ENCODE peak calls at places on chromosomes 1 and 21, in seven cellular contexts. Y, J, Z, O, B, K and V are unnamed samples.

GRCh38 chr1:20165522-20165951 is 20.4 kb upstream of the UBXN10 start:
- DNase-seq in Z (no peak), K (peak), J (peak), O (no peak), Y (no peak), B (no peak), V (peak)

GRCh38 chr1:35268282-35269189 is at the start of gene ZMYM4:
- DNase-seq in Z (peak), J (peak), K (peak), O (peak), Y (peak), B (peak), V (peak)

GRCh38 chr1:110155878-110156522 is 5.7 kb downstream of the SLC6A17 start:
- DNase-seq in Y (peak), J (peak), K (peak), B (peak), Z (no peak), O (no peak), V (peak)

GRCh38 chr1:184890539-184890973 is 83.8 kb downstream of the NIBAN1 start:
- DNase-seq in B (peak), Y (no peak), O (no peak), J (peak), Z (no peak), K (no peak), V (peak)

GRCh38 chr1:55423376-55423775 is 208.2 kb upstream of the USP24 start:
- DNase-seq in O (no peak), B (no peak), Y (no peak), Z (no peak), J (no peak), K (no peak), V (no peak)

GRCh38 chr1:94321662-94322061 is 84.3 kb upstream of the ARHGAP29 start:
- DNase-seq in K (no peak), Z (no peak), O (no peak), J (peak), B (no peak), Y (no peak), V (no peak)

GRCh38 chr1:2130871-2131289 is 63.7 kb downstream of the FAAP20 start:
- DNase-seq in J (no peak), O (no peak), Z (no peak), B (no peak), Y (no peak), K (no peak), V (no peak)

GRCh38 chr1:179124866-179125265 is 43.0 kb downstream of the TOR3A start:
- DNase-seq in Y (no peak), K (no peak), B (no peak), O (no peak), Z (no peak), J (peak), V (peak)

GRCh38 chr1:109739738-109740614 is 862 bp downstream of the GSTM3 start:
- DNase-seq in K (peak), J (peak), O (no peak), B (peak), Z (no peak), Y (no peak), V (peak)

GRCh38 chr1:235776396-235776795 is 90.3 kb downstream of the LYST start:
- DNase-seq in B (no peak), J (peak), Z (no peak), O (no peak), Y (no peak), K (no peak), V (peak)

GRCh38 chr1:180652791-180653190 is 21.0 kb downstream of the XPR1 start:
- DNase-seq in B (no peak), Z (no peak), K (no peak), Y (no peak), O (no peak), J (peak), V (peak)

GRCh38 chr1:86567341-86567740 is 20.5 kb downstream of the CLCA4 start:
- DNase-seq in O (no peak), B (no peak), Z (no peak), Y (no peak), K (no peak), J (no peak), V (no peak)

GRCh38 chr1:206545351-206545750 is 38.0 kb downstream of the RASSF5 start:
- DNase-seq in Y (no peak), O (no peak), Z (no peak), K (no peak), B (no peak), J (no peak), V (no peak)

GRCh38 chr1:248807067-248807737 is 18.5 kb downstream of the SH3BP5L start:
- DNase-seq in K (peak), B (peak), Z (no peak), J (peak), Y (peak), O (no peak), V (peak)

GRCh38 chr1:75472971-75473603 is 137.8 kb downstream of the SLC44A5 start:
- DNase-seq in Y (no peak), J (no peak), O (no peak), Z (no peak), K (no peak), B (no peak), V (no peak)

GRCh38 chr1:31792541-31792940 is 23.3 kb downstream of the SPOCD1 start:
- DNase-seq in J (no peak), O (no peak), Z (no peak), Y (no peak), B (no peak), K (no peak), V (no peak)

GRCh38 chr1:182173791-182174190 is 112.3 kb upstream of the ZNF648 start:
- DNase-seq in K (no peak), J (no peak), Z (no peak), Y (no peak), B (no peak), O (no peak), V (peak)

GRCh38 chr1:200245492-200245891 is 164.3 kb downstream of the ZNF281 start:
- DNase-seq in Y (no peak), B (no peak), J (peak), O (no peak), Z (no peak), K (no peak), V (peak)

GRCh38 chr21:44890338-44890931 is 16.9 kb upstream of the PTTG1IP start:
- DNase-seq in Y (no peak), Z (no peak), O (no peak), B (no peak), J (no peak), K (no peak), V (no peak)

GRCh38 chr1:152034654-152035405 is 2.0 kb downstream of the S100A11 start:
- DNase-seq in B (peak), O (no peak), J (peak), Y (peak), Z (no peak), K (peak), V (peak)

GRCh38 chr1:33626801-33627200 is 154.4 kb downstream of the ZSCAN20 start:
- DNase-seq in O (no peak), Z (no peak), Y (no peak), K (no peak), J (no peak), B (no peak), V (no peak)